ENCODE peak calls at places on chromosomes 13 and 19, in ten cellular contexts. X is endothelial cell of umbilical vein; U is thyroid gland; V is left ventricle myocardium inferior; S is right lobe of liver; C is OCI-LY7; R is stimulated activated CD4-positive, alpha-beta T cell treated with anti-CD3 and anti-CD28 coated beads, Interleukin-2, amount 100 ng/mL, for 48 hours; P is M059J; G is activated T-cell treated with anti-CD3 and anti-CD28 coated beads for 24 hours; L is EL. N is an unnamed sample.

GRCh38 chr19:45047188-45047797 is 8.4 kb downstream of the CLASRP start:
- DNase-seq in X (no peak), U (no peak), V (no peak), S (no peak), C (peak; percentile 76), R (no peak), P (no peak), G (no peak), L (no peak), N (no peak)

GRCh38 chr19:3065675-3066357 is 3.5 kb upstream of the TLE5 start:
- DNase-seq in X (no peak), U (peak; percentile 91), V (no peak), S (no peak), C (peak; percentile 91), R (no peak), P (no peak), G (no peak), L (no peak), N (no peak)

GRCh38 chr13:27770809-27771208 is 21.5 kb upstream of the GSX1 start:
- DNase-seq in X (peak; percentile 17), U (no peak), V (no peak), S (no peak), C (peak; percentile 57), R (no peak), P (peak; percentile 12), G (no peak), L (peak; percentile 21), N (no peak)

GRCh38 chr19:57099199-57099661 is 20.6 kb upstream of the USP29 start:
- DNase-seq in X (no peak), U (peak; percentile 50), V (peak; percentile 72), S (peak; percentile 66), C (peak; percentile 4), R (peak; percentile 64), P (peak; percentile 46), G (peak; percentile 36), L (peak; percentile 46), N (peak; percentile 54)

GRCh38 chr13:106151056-106151699 is 384.3 kb downstream of the EFNB2 start:
- DNase-seq in X (peak; percentile 73), U (no peak), V (no peak), S (no peak), C (no peak), R (no peak), P (peak; percentile 97), G (no peak), L (peak; percentile 97), N (no peak)

GRCh38 chr13:79295906-79296564 is 110.0 kb downstream of the RBM26 start:
- DNase-seq in X (peak; percentile 22), U (no peak), V (no peak), S (no peak), C (no peak), R (no peak), P (peak; percentile 4), G (no peak), L (no peak), N (no peak)

GRCh38 chr13:50989476-50989875 is 79.9 kb downstream of the RNASEH2B start:
- DNase-seq in X (peak; percentile 30), U (no peak), V (no peak), S (no peak), C (no peak), R (no peak), P (no peak), G (no peak), L (no peak), N (no peak)

GRCh38 chr19:48556163-48556562 is 4.2 kb downstream of the SULT2B1 start:
- DNase-seq in X (peak; percentile 50), U (peak; percentile 26), V (no peak), S (no peak), C (no peak), R (no peak), P (peak; percentile 78), G (no peak), L (peak; percentile 71), N (no peak)

GRCh38 chr13:51230473-51231105 is 8.4 kb downstream of the FAM124A start:
- DNase-seq in X (peak; percentile 87), U (peak; percentile 73), V (peak; percentile 65), S (no peak), C (no peak), R (no peak), P (peak; percentile 38), G (no peak), L (no peak), N (no peak)

GRCh38 chr19:2014731-2015610 is 543 bp downstream of the BTBD2 start:
- DNase-seq in X (no peak), U (no peak), V (no peak), S (peak; percentile 66), C (peak; percentile 64), R (no peak), P (no peak), G (no peak), L (no peak), N (no peak)

GRCh38 chr13:40145139-40145538 is 489.7 kb downstream of the COG6 start:
- DNase-seq in X (no peak), U (no peak), V (no peak), S (no peak), C (no peak), R (peak; percentile 19), P (no peak), G (peak; percentile 13), L (no peak), N (no peak)

GRCh38 chr13:100545684-100546061 is 42.9 kb downstream of the GGACT start:
- DNase-seq in X (no peak), U (no peak), V (no peak), S (no peak), C (no peak), R (no peak), P (no peak), G (no peak), L (no peak), N (no peak)

GRCh38 chr13:84609716-84610115 is 727.4 kb upstream of the SLITRK1 start:
- DNase-seq in X (no peak), U (no peak), V (no peak), S (no peak), C (no peak), R (no peak), P (peak; percentile 24), G (no peak), L (peak; percentile 64), N (no peak)

GRCh38 chr13:60267498-60268202 is 103.9 kb upstream of the DIAPH3 start:
- DNase-seq in X (peak; percentile 2), U (peak; percentile 38), V (no peak), S (no peak), C (peak; percentile 68), R (no peak), P (no peak), G (no peak), L (peak; percentile 2), N (no peak)

GRCh38 chr19:31578326-31578725 is 229.1 kb upstream of the TSHZ3 start:
- DNase-seq in X (no peak), U (no peak), V (no peak), S (no peak), C (no peak), R (no peak), P (no peak), G (no peak), L (no peak), N (peak; percentile 24)

GRCh38 chr13:63124863-63125262 is 1709.2 kb upstream of the PCDH20 start:
- DNase-seq in X (peak; percentile 29), U (no peak), V (no peak), S (no peak), C (peak; percentile 14), R (no peak), P (peak; percentile 1), G (no peak), L (peak; percentile 13), N (no peak)